ENCODE peak calls at places on chromosomes 11 and 22, in six cellular contexts. V is K562, N is HepG2, R is H1, M is HCT116, O is GM12878. F is an unnamed sample.

GRCh38 chr11:7673724-7674434 is 579 bp upstream of the CYB5R2 start:
- DNase-seq in N (no peak), M (peak), R (no peak), O (no peak), V (peak), F (peak)

GRCh38 chr22:25161916-25162530 is 37.6 kb upstream of the CRYBB3 start:
- DNase-seq in R (no peak), O (no peak), N (no peak), M (no peak), V (no peak), F (no peak)

GRCh38 chr11:108223449-108224149 is 732 bp downstream of the ATM start:
- DNase-seq in V (peak), O (no peak), M (no peak), N (no peak), R (no peak), F (no peak)

GRCh38 chr11:57321996-57322880 is 2.5 kb downstream of the TNKS1BP1 start:
- DNase-seq in R (no peak), V (peak), M (peak), O (no peak), N (peak), F (no peak)

GRCh38 chr11:77081976-77082836 is 15.4 kb downstream of the CAPN5 start:
- DNase-seq in M (no peak), O (no peak), N (no peak), V (no peak), R (no peak), F (no peak)

GRCh38 chr11:95641506-95641905 is 148.1 kb downstream of the FAM76B start:
- DNase-seq in M (no peak), N (no peak), O (peak), V (no peak), R (no peak), F (no peak)

GRCh38 chr11:13152264-13152663 is 125.3 kb upstream of the BMAL1 start:
- DNase-seq in O (no peak), R (no peak), M (no peak), N (no peak), V (no peak), F (no peak)

GRCh38 chr11:72014761-72015320 is 16.1 kb downstream of the IL18BP start:
- DNase-seq in N (no peak), O (no peak), V (no peak), M (no peak), R (no peak), F (no peak)

GRCh38 chr11:84686726-84687125 is 940.4 kb downstream of the DLG2 start:
- DNase-seq in V (no peak), R (no peak), M (no peak), O (no peak), N (no peak), F (no peak)

GRCh38 chr11:37504066-37504611 is 906.1 kb upstream of the RAG2 start:
- DNase-seq in O (peak), N (no peak), M (no peak), R (no peak), V (no peak), F (no peak)

GRCh38 chr11:118917488-118918127 is 8.1 kb downstream of the BCL9L start:
- DNase-seq in R (no peak), N (peak), V (no peak), M (no peak), O (no peak), F (no peak)

GRCh38 chr11:71548716-71549151 is 514 bp downstream of the KRTAP5-9 start:
- DNase-seq in V (no peak), M (no peak), R (no peak), N (no peak), O (no peak), F (no peak)

GRCh38 chr11:76690736-76691135 is 20.2 kb upstream of the LRRC32 start:
- DNase-seq in R (no peak), V (no peak), O (no peak), N (no peak), M (no peak), F (no peak)

GRCh38 chr11:45568031-45568430 is 97.4 kb downstream of the CHST1 start:
- DNase-seq in M (no peak), O (no peak), V (no peak), R (no peak), N (no peak), F (no peak)

GRCh38 chr22:28978158-28978557 is 83.5 kb downstream of the C22orf31 start:
- DNase-seq in N (no peak), O (no peak), V (no peak), R (no peak), M (peak), F (no peak)

GRCh38 chr22:46483353-46483752 is 54.1 kb downstream of the CELSR1 start:
- DNase-seq in N (no peak), V (no peak), O (peak), R (no peak), M (no peak), F (no peak)

GRCh38 chr11:118791961-118792578 is 1.1 kb upstream of the DDX6 start:
- DNase-seq in O (no peak), N (no peak), R (no peak), V (peak), M (no peak), F (no peak)

GRCh38 chr22:37639771-37640590 is 512 bp downstream of the SH3BP1 start:
- DNase-seq in O (no peak), R (no peak), M (no peak), N (no peak), V (peak), F (no peak)

GRCh38 chr11:75428989-75429640 is 3.9 kb downstream of the KLHL35 start:
- DNase-seq in M (no peak), R (no peak), O (no peak), N (no peak), V (no peak), F (no peak)

GRCh38 chr11:78187366-78188011 is 937 bp downstream of the KCTD21 start:
- DNase-seq in V (no peak), N (no peak), M (no peak), R (no peak), O (no peak), F (no peak)

GRCh38 chr11:18608373-18608772 is 8.8 kb downstream of the MISFA start:
- DNase-seq in R (no peak), N (no peak), O (no peak), V (no peak), M (no peak), F (no peak)

GRCh38 chr11:69403556-69404215 is 77.8 kb upstream of the LINC01488 start:
- DNase-seq in M (no peak), N (no peak), V (no peak), R (no peak), O (no peak), F (no peak)

GRCh38 chr11:68457898-68458249 is 2.7 kb upstream of the PPP6R3 start:
- DNase-seq in O (no peak), V (no peak), M (no peak), R (no peak), N (peak), F (no peak)

GRCh38 chr22:30457964-30458363 is 13.9 kb downstream of the SEC14L3 start:
- DNase-seq in V (no peak), N (no peak), M (no peak), R (no peak), O (no peak), F (no peak)

GRCh38 chr11:95487391-95487790 is 256.4 kb upstream of the SESN3 start:
- DNase-seq in M (no peak), R (no peak), N (no peak), O (peak), V (no peak), F (no peak)

GRCh38 chr11:61701298-61701993 is 21.3 kb downstream of the DAGLA start:
- DNase-seq in N (peak), R (no peak), M (peak), O (no peak), V (peak), F (no peak)

GRCh38 chr11:67483901-67484665 is 1.3 kb downstream of the AIP start:
- DNase-seq in M (no peak), V (no peak), N (no peak), O (no peak), R (no peak), F (no peak)

GRCh38 chr11:28537822-28538221 is 429.6 kb downstream of the METTL15 start:
- DNase-seq in R (no peak), M (no peak), V (no peak), O (no peak), N (no peak), F (no peak)

GRCh38 chr11:20364412-20364792 is 888 bp downstream of the HTATIP2 start:
- DNase-seq in M (no peak), N (no peak), R (no peak), O (no peak), V (peak), F (no peak)

GRCh38 chr22:35631597-35631996 is 14.5 kb upstream of the MB start:
- DNase-seq in M (peak), N (peak), O (no peak), V (peak), R (peak), F (no peak)

GRCh38 chr11:35364101-35364780 is 55.1 kb downstream of the SLC1A2 start:
- DNase-seq in M (peak), V (no peak), O (no peak), N (no peak), R (no peak), F (no peak)

GRCh38 chr22:36590441-36591056 is 61.6 kb upstream of the EIF3D start:
- DNase-seq in M (no peak), O (no peak), N (no peak), V (no peak), R (no peak), F (no peak)

GRCh38 chr11:66327171-66328035 is 8.8 kb downstream of the RIN1 start:
- DNase-seq in N (no peak), O (no peak), M (no peak), R (no peak), V (no peak), F (no peak)
- TF ChIP-seq ZNF274 in N (no peak), O (no peak), M (no peak), R (no peak), V (no peak), F (no peak)

DNA sequence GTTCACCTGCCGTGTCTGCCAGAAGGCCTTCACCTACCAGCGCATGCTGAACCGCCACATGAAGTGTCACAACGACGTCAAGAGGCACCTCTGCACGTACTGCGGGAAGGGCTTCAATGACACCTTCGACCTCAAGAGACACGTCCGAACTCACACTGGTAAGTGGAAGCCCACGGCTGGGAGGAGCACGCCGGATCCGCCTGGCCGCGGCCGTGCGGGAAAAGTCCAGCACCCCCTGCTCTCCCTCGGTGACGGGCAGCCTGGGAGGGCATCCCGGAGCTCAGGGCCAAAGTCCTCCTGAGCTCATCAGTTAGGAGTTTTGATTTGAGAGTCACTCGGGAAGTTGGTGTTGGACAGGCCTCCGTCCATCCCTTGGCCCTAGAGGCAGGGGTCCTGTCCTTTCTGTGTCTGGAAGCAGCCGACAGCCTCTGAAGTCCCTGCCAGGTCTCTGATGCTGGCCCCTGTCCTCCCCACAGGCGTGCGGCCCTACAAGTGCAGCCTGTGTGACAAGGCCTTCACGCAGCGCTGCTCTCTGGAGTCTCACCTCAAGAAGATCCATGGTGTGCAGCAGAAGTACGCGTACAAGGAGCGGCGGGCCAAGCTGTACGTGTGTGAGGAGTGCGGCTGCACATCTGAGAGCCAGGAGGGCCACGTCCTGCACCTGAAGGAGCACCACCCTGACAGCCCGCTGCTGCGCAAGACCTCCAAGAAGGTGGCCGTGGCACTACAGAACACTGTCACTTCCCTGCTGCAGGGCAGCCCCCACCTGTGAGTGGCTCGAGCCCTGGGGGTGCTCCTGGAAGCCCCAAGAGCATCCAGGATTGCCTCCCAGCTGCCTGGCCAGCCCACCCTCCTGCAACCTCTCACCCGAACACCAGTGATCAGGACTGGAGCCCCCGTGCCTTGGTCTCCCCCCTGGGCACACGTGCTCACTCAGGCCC is 8.0 kb downstream of the OVOL1 start:
- DNase-seq in O (no peak), V (no peak), N (peak), M (no peak), R (no peak), F (no peak)
- TF ChIP-seq ZNF274 in O (no peak), V (no peak), N (no peak), M (no peak), R (no peak), F (no peak)

GRCh38 chr11:128463975-128464374 is 123.4 kb downstream of the ETS1 start:
- DNase-seq in V (no peak), N (no peak), O (no peak), M (no peak), R (no peak), F (no peak)

GRCh38 chr11:128463386-128463829 is 124.0 kb downstream of the ETS1 start:
- DNase-seq in R (no peak), M (no peak), O (no peak), N (no peak), V (no peak), F (no peak)

GRCh38 chr11:128464878-128465277 is 122.5 kb downstream of the ETS1 start:
- DNase-seq in N (no peak), V (no peak), R (no peak), M (no peak), O (no peak), F (no peak)

GRCh38 chr11:128462802-128463385 is 124.5 kb downstream of the ETS1 start:
- DNase-seq in M (no peak), N (no peak), O (no peak), R (no peak), V (no peak), F (no peak)

DNA sequence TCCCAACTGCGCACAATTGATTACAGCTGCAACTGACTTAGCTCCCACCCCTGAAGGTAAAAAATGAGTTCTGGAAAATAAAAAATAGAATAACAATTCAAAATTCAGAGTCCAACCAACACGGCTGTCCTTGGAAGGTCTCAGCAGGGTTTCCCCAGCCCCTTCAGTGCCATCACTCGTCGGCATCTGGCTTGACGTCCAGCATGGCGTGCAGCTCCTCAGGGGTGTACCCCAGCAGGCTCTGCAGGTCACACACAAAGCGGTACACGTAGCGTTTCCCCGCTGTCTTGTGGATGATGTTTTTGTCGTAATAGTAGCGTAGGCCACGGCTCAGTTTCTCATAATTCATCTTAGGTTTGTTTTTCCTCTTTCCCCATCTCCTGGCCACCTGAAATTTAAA is 125.2 kb downstream of the ETS1 start:
- DNase-seq in V (no peak), M (no peak), N (no peak), O (no peak), R (no peak), F (no peak)
- TF ChIP-seq ZNF274 in V (no peak), M (no peak), N (no peak), O (no peak), R (no peak), F (no peak)

GRCh38 chr11:64063741-64064140 is 28.0 kb downstream of the FLRT1 start:
- DNase-seq in M (no peak), O (no peak), N (no peak), R (no peak), V (no peak), F (no peak)
- TF ChIP-seq ZNF274 in M (no peak), O (no peak), N (no peak), R (no peak), V (no peak), F (no peak)

GRCh38 chr11:721913-722811 is 16.1 kb downstream of the EPS8L2 start:
- DNase-seq in R (no peak), N (no peak), O (no peak), V (peak), M (no peak), F (no peak)
- TF ChIP-seq ZNF274 in R (no peak), N (no peak), O (no peak), V (no peak), M (no peak), F (no peak)

GRCh38 chr11:2153581-2154194 is 7.3 kb downstream of the INS start:
- DNase-seq in O (no peak), V (no peak), M (no peak), N (no peak), R (no peak), F (no peak)

GRCh38 chr11:2150206-2150847 is 10.7 kb downstream of the INS start:
- DNase-seq in N (peak), M (peak), O (no peak), V (no peak), R (no peak), F (peak)

GRCh38 chr11:2154195-2154585 is 6.8 kb downstream of the INS start:
- DNase-seq in O (no peak), N (no peak), R (no peak), M (no peak), V (no peak), F (no peak)

GRCh38 chr11:2149471-2150205 is 10.4 kb upstream of the IGF2 start:
- DNase-seq in R (no peak), V (no peak), M (no peak), N (no peak), O (no peak), F (no peak)

DNA sequence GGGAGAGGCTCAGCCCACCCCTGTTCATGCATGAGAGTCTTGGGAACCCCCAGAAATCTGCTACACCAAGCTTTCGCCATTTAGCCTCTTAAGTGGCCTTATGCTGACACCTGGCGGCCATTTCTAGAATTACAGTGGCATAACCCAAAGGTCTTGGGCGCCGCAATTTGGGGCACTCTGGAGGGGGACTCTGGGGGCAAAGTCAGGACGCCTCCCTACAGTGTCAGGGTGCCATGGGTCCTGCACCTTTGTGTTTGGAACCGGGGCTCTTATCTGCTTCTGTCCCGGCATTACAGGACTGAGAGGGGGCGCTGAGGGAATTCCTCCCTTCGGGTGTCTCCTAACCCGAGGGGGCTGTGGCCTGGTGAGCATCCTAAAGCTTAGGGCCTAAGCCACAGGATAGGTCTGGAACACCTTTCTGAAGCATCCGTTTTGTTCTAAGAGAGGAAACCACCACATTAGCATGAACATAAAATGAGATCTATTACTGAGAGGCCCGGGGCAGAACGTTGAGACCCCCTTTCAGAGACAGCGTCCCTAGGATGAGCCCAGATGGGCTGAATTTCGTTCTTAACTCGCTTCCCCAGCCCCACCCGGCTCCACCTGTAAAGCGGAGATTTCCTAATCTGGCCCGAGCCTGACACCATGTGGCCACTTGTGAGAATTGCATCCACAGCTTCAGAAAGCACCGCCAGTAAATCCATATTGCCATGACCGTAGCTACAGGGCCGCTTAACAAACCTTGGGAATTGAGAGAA is 9.3 kb downstream of the INS start:
- DNase-seq in M (peak), O (no peak), N (peak), R (no peak), V (peak), F (peak)
- TF ChIP-seq ZNF274 in M (no peak), O (no peak), N (peak), R (no peak), V (no peak), F (no peak)

GRCh38 chr11:47469411-47470179 is 20.7 kb upstream of the RAPSN start:
- DNase-seq in N (no peak), R (no peak), V (no peak), O (no peak), M (no peak), F (no peak)
- TF ChIP-seq ZNF274 in N (no peak), R (no peak), V (no peak), O (no peak), M (no peak), F (no peak)